ENCODE peak calls at places on chromosomes 4 and X, in ten cellular contexts. R is myocyte; B is right lobe of liver; P is kidney epithelial cell; O is GM20000; N is T-helper 22 cell; Z is activated naive CD8-positive, alpha-beta T cell treated with anti-CD3 and anti-CD28 coated beads, Interleukin-2, amount 50 U/mL, for 24 hours; K is left ventricle myocardium inferior; F is neural progenitor cell; J is posterior cingulate gyrus. I is an unnamed sample.

GRCh38 chr4:12360391-12360790 is 931.7 kb upstream of the HS3ST1 start:
- DNase-seq in F (no peak), B (no peak), K (no peak), R (no peak), J (no peak), N (no peak), O (no peak), Z (no peak), P (no peak), I (no peak)

GRCh38 chr4:69800599-69800998 is 40.2 kb upstream of the SULT1B1 start:
- DNase-seq in P (no peak), O (no peak), N (no peak), Z (no peak), K (no peak), B (no peak), J (no peak), R (peak; percentile 66), F (no peak), I (peak; percentile 11)

GRCh38 chrX:32933548-32933947 is 277.8 kb downstream of the DMD start:
- DNase-seq in Z (no peak), P (no peak), O (no peak), R (no peak), J (no peak), K (no peak), N (no peak), F (no peak), B (no peak), I (no peak)

GRCh38 chrX:40646489-40647306 is 663 bp downstream of the CXorf38 start:
- DNase-seq in O (peak; percentile 32), Z (peak; percentile 22), J (peak; percentile 71), P (no peak), N (peak; percentile 22), K (peak; percentile 30), R (no peak), F (peak; percentile 33), B (peak; percentile 54), I (no peak)

GRCh38 chr4:94412019-94413017 is 39.4 kb upstream of the PDLIM5 start:
- DNase-seq in N (no peak), J (no peak), Z (no peak), B (no peak), F (no peak), P (peak; percentile 31), R (peak; percentile 64), K (no peak), O (no peak), I (peak; percentile 70)

GRCh38 chrX:33605997-33606396 is 394.6 kb upstream of the DMD start:
- DNase-seq in R (no peak), O (no peak), J (peak; percentile 19), N (no peak), B (no peak), Z (no peak), F (no peak), P (no peak), K (no peak), I (no peak)

GRCh38 chr4:62550106-62550505 is 1350.0 kb downstream of the ADGRL3 start:
- DNase-seq in P (no peak), K (no peak), R (no peak), Z (no peak), O (no peak), B (no peak), J (no peak), N (no peak), F (peak; percentile 16), I (no peak)

GRCh38 chr4:131366724-131367123 is 1782.4 kb upstream of the PCDH10 start:
- DNase-seq in N (no peak), F (no peak), J (no peak), B (no peak), R (no peak), Z (no peak), P (no peak), O (no peak), K (no peak), I (no peak)

GRCh38 chrX:54495814-54496516 is at the start of gene FGD1:
- DNase-seq in O (peak; percentile 71), K (peak; percentile 77), R (peak; percentile 64), Z (peak; percentile 52), B (peak; percentile 72), J (peak; percentile 86), P (no peak), N (peak; percentile 4), F (peak; percentile 85), I (no peak)

GRCh38 chr4:85995361-85995760 is 364.5 kb downstream of the MAPK10 start:
- DNase-seq in Z (no peak), F (no peak), O (no peak), K (no peak), B (no peak), N (no peak), P (no peak), J (no peak), R (no peak), I (no peak)

GRCh38 chrX:133335027-133335426 is 80.3 kb downstream of the GPC4 start:
- DNase-seq in B (no peak), N (no peak), P (no peak), F (peak; percentile 52), K (no peak), O (peak; percentile 1), R (peak; percentile 30), Z (peak; percentile 7), J (no peak), I (no peak)

GRCh38 chr4:15656038-15656470 is 897 bp upstream of the FBXL5 start:
- DNase-seq in P (no peak), R (peak; percentile 31), F (peak; percentile 13), B (no peak), N (no peak), Z (no peak), J (no peak), K (no peak), O (no peak), I (no peak)

GRCh38 chr4:110614173-110614948 is 8.5 kb downstream of the PITX2 start:
- DNase-seq in N (no peak), P (no peak), R (no peak), K (no peak), B (no peak), O (no peak), J (peak; percentile 69), F (peak; percentile 69), Z (no peak), I (no peak)

GRCh38 chr4:58767598-58767997 is 1657.4 kb upstream of the IGFBP7 start:
- DNase-seq in Z (no peak), J (no peak), B (no peak), R (no peak), K (no peak), N (no peak), P (no peak), O (no peak), F (no peak), I (no peak)

GRCh38 chr4:51843309-51844156 is 580 bp downstream of the DCUN1D4 start:
- DNase-seq in O (peak; percentile 84), N (peak; percentile 45), K (peak; percentile 75), R (peak; percentile 52), F (peak; percentile 78), B (peak; percentile 86), Z (peak; percentile 56), P (no peak), J (peak; percentile 82), I (no peak)

GRCh38 chr4:127400736-127401346 is 231.9 kb upstream of the INTU start:
- DNase-seq in B (peak; percentile 59), F (peak; percentile 70), K (peak; percentile 28), J (no peak), N (no peak), O (peak; percentile 38), Z (peak; percentile 39), P (peak; percentile 19), R (peak; percentile 83), I (peak; percentile 56)

GRCh38 chr4:120685756-120686278 is 236.7 kb downstream of the PRDM5 start:
- DNase-seq in B (no peak), O (no peak), Z (no peak), J (no peak), R (no peak), F (no peak), P (no peak), N (no peak), K (no peak), I (no peak)

GRCh38 chr4:1775731-1776500 is 17.2 kb upstream of the FGFR3 start:
- DNase-seq in P (no peak), B (peak; percentile 85), Z (no peak), R (peak; percentile 33), N (no peak), J (peak; percentile 91), F (peak; percentile 65), K (no peak), O (no peak), I (no peak)

GRCh38 chr4:72971572-72971971 is 97.9 kb downstream of the COX18 start:
- DNase-seq in Z (no peak), B (no peak), F (no peak), R (peak; percentile 58), P (peak; percentile 78), J (no peak), N (no peak), O (no peak), K (no peak), I (peak; percentile 93)